ENCODE peak calls at places on chromosomes 3 and 15, in four cellular contexts. One of them, this sample, is unnamed.

GRCh38 chr3:37934631-37935289 is 55.8 kb upstream of the VILL start:
- DNase-seq in Peyer's patch: no peak
- DNase-seq in PC-3: no peak
- DNase-seq in left ventricle myocardium inferior: no peak
- DNase-seq in this sample: no peak

GRCh38 chr3:106277731-106278130 is 408.9 kb upstream of the CBLB start:
- DNase-seq in Peyer's patch: no peak
- DNase-seq in PC-3: no peak
- DNase-seq in left ventricle myocardium inferior: no peak
- DNase-seq in this sample: no peak

GRCh38 chr3:56295161-56295560 is 173.1 kb downstream of the ERC2 start:
- DNase-seq in Peyer's patch: no peak
- DNase-seq in PC-3: no peak
- DNase-seq in left ventricle myocardium inferior: no peak
- DNase-seq in this sample: no peak

GRCh38 chr15:95549168-95549738 is 781.2 kb upstream of the NR2F2 start:
- DNase-seq in Peyer's patch: no peak
- DNase-seq in PC-3: no peak
- DNase-seq in left ventricle myocardium inferior: no peak
- DNase-seq in this sample: no peak

GRCh38 chr3:71816757-71817156 is 31.8 kb upstream of the PROK2 start:
- DNase-seq in Peyer's patch: no peak
- DNase-seq in PC-3: no peak
- DNase-seq in left ventricle myocardium inferior: no peak
- DNase-seq in this sample: no peak

GRCh38 chr15:62569460-62570404 is 404.6 kb upstream of the C2CD4B start:
- DNase-seq in Peyer's patch: peak; percentile 79
- DNase-seq in PC-3: peak; percentile 92
- DNase-seq in left ventricle myocardium inferior: peak; percentile 64
- DNase-seq in this sample: peak; percentile 91

GRCh38 chr15:75348563-75349350 is 1.9 kb downstream of the NEIL1 start:
- DNase-seq in Peyer's patch: no peak
- DNase-seq in PC-3: no peak
- DNase-seq in left ventricle myocardium inferior: no peak
- DNase-seq in this sample: peak; percentile 24

GRCh38 chr3:57227930-57228733 is 603 bp downstream of the APPL1 start:
- DNase-seq in Peyer's patch: peak; percentile 71
- DNase-seq in PC-3: peak; percentile 51
- DNase-seq in left ventricle myocardium inferior: peak; percentile 43
- DNase-seq in this sample: peak; percentile 54

GRCh38 chr15:57502116-57502515 is 89.6 kb upstream of the MYZAP start:
- DNase-seq in Peyer's patch: no peak
- DNase-seq in PC-3: no peak
- DNase-seq in left ventricle myocardium inferior: no peak
- DNase-seq in this sample: no peak

GRCh38 chr3:38564631-38565338 is 68.6 kb downstream of the EXOG start:
- DNase-seq in Peyer's patch: peak; percentile 19
- DNase-seq in PC-3: no peak
- DNase-seq in left ventricle myocardium inferior: no peak
- DNase-seq in this sample: no peak

GRCh38 chr3:148004331-148004730 is 595.2 kb downstream of the ZIC1 start:
- DNase-seq in Peyer's patch: no peak
- DNase-seq in PC-3: no peak
- DNase-seq in left ventricle myocardium inferior: no peak
- DNase-seq in this sample: no peak

GRCh38 chr3:133887951-133888703 is 7.6 kb downstream of the RAB6B start:
- DNase-seq in Peyer's patch: no peak
- DNase-seq in PC-3: no peak
- DNase-seq in left ventricle myocardium inferior: no peak
- DNase-seq in this sample: no peak

GRCh38 chr15:74400915-74401757 is 32.6 kb downstream of the SEMA7A start:
- DNase-seq in Peyer's patch: no peak
- DNase-seq in PC-3: peak; percentile 93
- DNase-seq in left ventricle myocardium inferior: no peak
- DNase-seq in this sample: no peak

GRCh38 chr15:91369823-91370222 is 269.8 kb downstream of the SV2B start:
- DNase-seq in Peyer's patch: no peak
- DNase-seq in PC-3: no peak
- DNase-seq in left ventricle myocardium inferior: no peak
- DNase-seq in this sample: no peak

GRCh38 chr3:58793052-58793451 is 126.5 kb upstream of the FAM3D start:
- DNase-seq in Peyer's patch: no peak
- DNase-seq in PC-3: no peak
- DNase-seq in left ventricle myocardium inferior: no peak
- DNase-seq in this sample: no peak

GRCh38 chr3:157305392-157305791 is 131.3 kb upstream of the PTX3 start:
- DNase-seq in Peyer's patch: no peak
- DNase-seq in PC-3: no peak
- DNase-seq in left ventricle myocardium inferior: no peak
- DNase-seq in this sample: no peak

GRCh38 chr15:39242345-39242744 is 338.5 kb upstream of the THBS1 start:
- DNase-seq in Peyer's patch: no peak
- DNase-seq in PC-3: peak; percentile 83
- DNase-seq in left ventricle myocardium inferior: no peak
- DNase-seq in this sample: no peak

GRCh38 chr3:186208328-186208989 is 99.6 kb upstream of the ETV5 start:
- DNase-seq in Peyer's patch: no peak
- DNase-seq in PC-3: no peak
- DNase-seq in left ventricle myocardium inferior: no peak
- DNase-seq in this sample: no peak

GRCh38 chr3:188006726-188007393 is 147.1 kb upstream of the LPP start:
- DNase-seq in Peyer's patch: no peak
- DNase-seq in PC-3: peak; percentile 61
- DNase-seq in left ventricle myocardium inferior: no peak
- DNase-seq in this sample: no peak

GRCh38 chr15:88023956-88024355 is 232.6 kb downstream of the NTRK3 start:
- DNase-seq in Peyer's patch: no peak
- DNase-seq in PC-3: no peak
- DNase-seq in left ventricle myocardium inferior: no peak
- DNase-seq in this sample: no peak

GRCh38 chr3:56323986-56324420 is 144.3 kb downstream of the ERC2 start:
- DNase-seq in Peyer's patch: no peak
- DNase-seq in PC-3: peak; percentile 43
- DNase-seq in left ventricle myocardium inferior: no peak
- DNase-seq in this sample: no peak

GRCh38 chr3:127226451-127226850 is 33.5 kb downstream of the PRR23E start:
- DNase-seq in Peyer's patch: no peak
- DNase-seq in PC-3: peak; percentile 15
- DNase-seq in left ventricle myocardium inferior: no peak
- DNase-seq in this sample: no peak

DNA sequence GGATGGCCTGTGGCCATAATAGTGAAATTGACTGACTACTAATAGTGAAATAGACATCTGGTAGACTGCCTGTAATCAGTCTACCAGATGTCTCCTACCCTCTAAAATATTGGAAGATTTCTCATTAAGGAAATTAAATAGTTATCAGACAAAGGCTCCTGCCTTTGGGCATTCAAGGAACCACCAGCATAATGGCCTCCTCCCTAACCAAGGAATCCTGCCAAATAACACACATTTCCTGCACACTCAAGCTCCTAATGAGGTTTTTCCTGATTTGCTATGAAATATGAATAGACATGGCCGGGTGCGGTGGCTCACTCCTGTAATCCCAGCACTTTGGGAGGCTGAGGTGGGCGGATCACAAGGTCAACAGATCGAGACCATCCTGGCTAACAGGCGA is 14.6 kb downstream of the NUSAP1 start:
- DNase-seq in Peyer's patch: no peak
- DNase-seq in PC-3: no peak
- DNase-seq in left ventricle myocardium inferior: no peak
- DNase-seq in this sample: no peak
- H3K36me3 ChIP-seq in Peyer's patch: no peaks in the 10 kb centered on the region
- H3K36me3 ChIP-seq in PC-3: peaks cover 55% of the 10 kb centered on the region
- H3K36me3 ChIP-seq in left ventricle myocardium inferior: no peaks in the 10 kb centered on the region
- H3K36me3 ChIP-seq in this sample: no peaks in the 10 kb centered on the region

DNA sequence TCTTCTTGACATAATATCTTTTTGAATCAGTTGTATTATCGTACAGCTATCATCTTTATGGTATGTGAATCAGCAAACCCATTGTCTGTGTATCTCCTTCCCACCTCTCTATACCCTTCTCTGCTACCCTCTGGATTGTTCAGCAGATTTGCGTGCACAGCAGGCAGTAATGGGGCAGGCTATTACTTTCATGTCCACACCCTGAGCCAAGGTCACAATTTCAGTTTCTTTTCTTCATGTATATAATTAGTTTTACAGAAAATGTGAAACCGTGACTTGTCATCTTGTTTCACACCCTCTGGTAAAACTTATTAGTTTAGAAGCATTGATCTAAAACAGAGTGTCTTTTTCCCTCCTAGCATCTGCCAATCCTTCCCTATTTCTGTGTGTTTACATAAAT is 770.4 kb upstream of the SEMA6D start:
- DNase-seq in Peyer's patch: no peak
- DNase-seq in PC-3: no peak
- DNase-seq in left ventricle myocardium inferior: no peak
- DNase-seq in this sample: no peak
- H3K4me3 ChIP-seq in Peyer's patch: no peak overlapping the region
- H3K4me3 ChIP-seq in PC-3: no peak overlapping the region
- H3K4me3 ChIP-seq in left ventricle myocardium inferior: no peak overlapping the region
- H3K4me3 ChIP-seq in this sample: no peak overlapping the region

GRCh38 chr15:99226802-99227201 is 22.6 kb downstream of the TTC23 start:
- DNase-seq in Peyer's patch: no peak
- DNase-seq in PC-3: no peak
- DNase-seq in left ventricle myocardium inferior: no peak
- DNase-seq in this sample: no peak

GRCh38 chr15:99224815-99225214 is 24.6 kb downstream of the TTC23 start:
- DNase-seq in Peyer's patch: no peak
- DNase-seq in PC-3: peak; percentile 9
- DNase-seq in left ventricle myocardium inferior: no peak
- DNase-seq in this sample: no peak

GRCh38 chr15:99228120-99228770 is 21.1 kb downstream of the TTC23 start:
- DNase-seq in Peyer's patch: no peak
- DNase-seq in PC-3: no peak
- DNase-seq in left ventricle myocardium inferior: no peak
- DNase-seq in this sample: no peak

GRCh38 chr15:99224372-99224771 is 25.0 kb downstream of the TTC23 start:
- DNase-seq in Peyer's patch: no peak
- DNase-seq in PC-3: peak; percentile 33
- DNase-seq in left ventricle myocardium inferior: no peak
- DNase-seq in this sample: no peak
- H3K4me1 ChIP-seq in Peyer's patch: no peaks in the 10 kb centered on the region
- H3K4me1 ChIP-seq in PC-3: peaks cover 16% of the 10 kb centered on the region
- H3K4me1 ChIP-seq in left ventricle myocardium inferior: no peaks in the 10 kb centered on the region
- H3K4me1 ChIP-seq in this sample: no peaks in the 10 kb centered on the region

GRCh38 chr3:141440942-141441341 is 45.9 kb upstream of the RASA2 start:
- DNase-seq in Peyer's patch: no peak
- DNase-seq in PC-3: no peak
- DNase-seq in left ventricle myocardium inferior: no peak
- DNase-seq in this sample: no peak

GRCh38 chr3:141442914-141443313 is 43.9 kb upstream of the RASA2 start:
- DNase-seq in Peyer's patch: no peak
- DNase-seq in PC-3: no peak
- DNase-seq in left ventricle myocardium inferior: no peak
- DNase-seq in this sample: no peak

GRCh38 chr3:141442421-141442820 is 44.4 kb upstream of the RASA2 start:
- DNase-seq in Peyer's patch: no peak
- DNase-seq in PC-3: no peak
- DNase-seq in left ventricle myocardium inferior: no peak
- DNase-seq in this sample: no peak

GRCh38 chr3:141439589-141439988 is 47.2 kb upstream of the RASA2 start:
- DNase-seq in Peyer's patch: no peak
- DNase-seq in PC-3: no peak
- DNase-seq in left ventricle myocardium inferior: no peak
- DNase-seq in this sample: no peak

GRCh38 chr3:141441381-141442365 is 45.2 kb upstream of the RASA2 start:
- DNase-seq in Peyer's patch: peak; percentile 76
- DNase-seq in PC-3: peak; percentile 77
- DNase-seq in left ventricle myocardium inferior: peak; percentile 71
- DNase-seq in this sample: peak; percentile 69
- H3K36me3 ChIP-seq in Peyer's patch: no peaks in the 10 kb centered on the region
- H3K36me3 ChIP-seq in PC-3: peaks cover 12% of the 10 kb centered on the region
- H3K36me3 ChIP-seq in left ventricle myocardium inferior: peaks cover 52% of the 10 kb centered on the region
- H3K36me3 ChIP-seq in this sample: no peaks in the 10 kb centered on the region